ENCODE peak calls at places on chromosomes 5 and 9, in eight cellular contexts. O is T1000; K is RWPE2; V is ELF-1; X is GM20000; Q is HEK293T; F is activated CD4-positive, CD25-positive, alpha-beta regulatory T cell treated with anti-CD3 and anti-CD28 coated beads, Interleukin-2, amount 50 U/mL, for 72 hours; I is head of caudate nucleus. D is an unnamed sample.

GRCh38 chr9:4212661-4213060 is 87.2 kb downstream of the GLIS3 start:
- DNase-seq in K (no peak), F (no peak), Q (no peak), I (no peak), V (no peak), X (no peak), O (no peak), D (no peak)

GRCh38 chr9:123329329-123329955 is 26.6 kb upstream of the CRB2 start:
- DNase-seq in O (no peak), K (no peak), F (no peak), I (peak; percentile 45), Q (no peak), V (no peak), X (no peak), D (peak; percentile 46)

GRCh38 chr9:89281106-89281505 is 29.9 kb upstream of the CKS2 start:
- DNase-seq in X (no peak), V (no peak), O (no peak), Q (no peak), K (no peak), I (no peak), F (no peak), D (no peak)

GRCh38 chr9:107425110-107426025 is 64.2 kb downstream of the KLF4 start:
- DNase-seq in F (peak; percentile 71), X (peak; percentile 58), O (no peak), V (peak; percentile 95), Q (peak; percentile 58), K (no peak), I (peak; percentile 56), D (peak; percentile 67)

GRCh38 chr5:17087035-17087434 is 130.4 kb upstream of the BASP1 start:
- DNase-seq in I (no peak), K (no peak), Q (no peak), X (no peak), O (no peak), V (no peak), F (no peak), D (no peak)

GRCh38 chr9:105554042-105554441 is 3.9 kb upstream of the FKTN start:
- DNase-seq in O (no peak), X (no peak), F (no peak), K (no peak), I (no peak), V (peak; percentile 1), Q (no peak), D (no peak)

GRCh38 chr5:135473956-135474670 is 22.0 kb upstream of the TIFAB start:
- DNase-seq in Q (no peak), I (peak; percentile 4), F (no peak), X (no peak), K (peak; percentile 45), V (peak; percentile 70), O (no peak), D (no peak)

GRCh38 chr5:24314106-24314505 is 330.7 kb downstream of the CDH10 start:
- DNase-seq in K (no peak), I (no peak), F (no peak), V (no peak), O (no peak), Q (no peak), X (no peak), D (no peak)

GRCh38 chr9:135530146-135530545 is 8.9 kb downstream of the LCN1 start:
- DNase-seq in F (no peak), O (no peak), X (no peak), Q (no peak), K (no peak), V (no peak), I (peak; percentile 2), D (no peak)

GRCh38 chr5:52864884-52865283 is 77.2 kb downstream of the ITGA1 start:
- DNase-seq in V (no peak), Q (no peak), K (no peak), F (no peak), O (no peak), I (no peak), X (no peak), D (no peak)

GRCh38 chr5:59893061-59893435 is 478 bp downstream of the PDE4D start:
- DNase-seq in Q (no peak), K (no peak), F (no peak), I (no peak), V (peak; percentile 11), O (no peak), X (peak; percentile 22), D (no peak)

GRCh38 chr5:16574789-16575785 is 41.7 kb downstream of the RETREG1 start:
- DNase-seq in O (peak; percentile 43), X (no peak), F (no peak), V (no peak), I (peak; percentile 75), K (no peak), Q (no peak), D (no peak)

GRCh38 chr9:116646661-116647514 is 40.2 kb upstream of the TRIM32 start:
- DNase-seq in Q (peak; percentile 18), K (no peak), V (peak; percentile 22), F (no peak), X (peak; percentile 29), I (no peak), O (no peak), D (peak; percentile 16)

GRCh38 chr9:97986466-97986865 is 3.3 kb downstream of the ANP32B start:
- DNase-seq in Q (no peak), K (no peak), F (no peak), O (no peak), I (no peak), X (no peak), V (no peak), D (no peak)

GRCh38 chr5:169626779-169627178 is 10.3 kb upstream of the DOCK2 start:
- DNase-seq in I (no peak), V (no peak), K (no peak), F (no peak), X (no peak), O (peak; percentile 22), Q (no peak), D (no peak)

GRCh38 chr5:136135536-136135935 is 2.9 kb downstream of the SMAD5 start:
- DNase-seq in K (no peak), V (no peak), I (no peak), Q (no peak), F (no peak), O (no peak), X (no peak), D (no peak)

GRCh38 chr5:76415855-76416254 is 12.8 kb downstream of the IQGAP2 start:
- DNase-seq in I (no peak), O (no peak), K (no peak), Q (no peak), X (no peak), F (no peak), V (no peak), D (no peak)

GRCh38 chr5:175842947-175843793 is 28.2 kb upstream of the CPLX2 start:
- DNase-seq in K (peak; percentile 86), Q (no peak), I (no peak), F (no peak), X (no peak), V (peak; percentile 90), O (peak; percentile 33), D (no peak)

GRCh38 chr5:78178356-78178755 is 116.1 kb downstream of the AP3B1 start:
- DNase-seq in I (no peak), X (no peak), K (no peak), O (no peak), V (no peak), Q (no peak), F (no peak), D (no peak)

GRCh38 chr5:148998174-148998797 is 64.6 kb downstream of the SH3TC2 start:
- DNase-seq in O (no peak), V (peak; percentile 27), K (no peak), X (peak; percentile 34), Q (peak; percentile 26), I (peak; percentile 28), F (no peak), D (peak; percentile 76)

GRCh38 chr9:106784076-106784475 is 78.9 kb upstream of the ZNF462 start:
- DNase-seq in X (no peak), O (no peak), V (no peak), F (no peak), K (no peak), Q (no peak), I (no peak), D (no peak)

GRCh38 chr9:77013932-77014596 is 5.4 kb upstream of the FOXB2 start:
- DNase-seq in X (no peak), F (no peak), I (no peak), K (no peak), V (peak; percentile 35), Q (no peak), O (no peak), D (no peak)

GRCh38 chr9:89740722-89741121 is 135.9 kb downstream of the GADD45G start:
- DNase-seq in X (peak; percentile 58), K (no peak), V (no peak), Q (no peak), O (no peak), I (no peak), F (peak; percentile 52), D (peak; percentile 27)

GRCh38 chr9:33443047-33443446 is 4.3 kb downstream of the AQP3 start:
- DNase-seq in O (peak; percentile 5), Q (no peak), V (no peak), X (no peak), F (no peak), K (peak; percentile 81), I (no peak), D (no peak)

GRCh38 chr5:119943148-119943547 is 313.8 kb downstream of the FAM170A start:
- DNase-seq in F (no peak), Q (no peak), I (no peak), O (no peak), V (no peak), K (no peak), X (no peak), D (no peak)

GRCh38 chr5:150112211-150113046 is 26.1 kb upstream of the CSF1R start:
- DNase-seq in X (peak; percentile 3), V (peak; percentile 83), F (no peak), K (no peak), I (no peak), Q (no peak), O (peak; percentile 83), D (no peak)

GRCh38 chr5:179819296-179820126 is 1.2 kb upstream of the SQSTM1 start:
- DNase-seq in Q (peak; percentile 44), F (peak; percentile 70), O (peak; percentile 51), V (peak; percentile 90), K (peak; percentile 87), X (peak; percentile 72), I (peak; percentile 72), D (peak; percentile 39)

GRCh38 chr9:80649001-80649420 is 1040.3 kb downstream of the TLE1 start:
- DNase-seq in X (no peak), Q (no peak), O (peak; percentile 11), K (no peak), V (no peak), F (no peak), I (no peak), D (no peak)

GRCh38 chr5:59099270-59099994 is 516.6 kb downstream of the RAB3C start:
- DNase-seq in F (no peak), V (no peak), Q (no peak), K (no peak), X (peak; percentile 29), O (no peak), I (no peak), D (no peak)

GRCh38 chr5:179759961-179760541 is 27.4 kb downstream of the MAML1 start:
- DNase-seq in X (peak; percentile 57), O (no peak), Q (no peak), F (no peak), K (no peak), I (peak; percentile 45), V (no peak), D (no peak)

GRCh38 chr5:169826618-169827017 is 153.7 kb downstream of the INSYN2B start:
- DNase-seq in O (no peak), V (no peak), X (no peak), F (no peak), I (no peak), Q (no peak), K (no peak), D (no peak)

D was measured in MM.1S.